ENCODE peak calls at places on chromosomes 4 and X, in four cellular contexts. E, U, W and Z are unnamed samples.

GRCh38 chr4:101076032-101076431 is 271.3 kb downstream of the PPP3CA start:
- DNase-seq in U (no peak), W (no peak), E (no peak), Z (no peak)

GRCh38 chr4:72471816-72472215 is 97.2 kb downstream of the ADAMTS3 start:
- DNase-seq in E (no peak), U (no peak), W (no peak), Z (no peak)

GRCh38 chr4:47839259-47839658 is 1.4 kb upstream of the CORIN start:
- DNase-seq in E (peak), W (no peak), U (peak), Z (no peak)

GRCh38 chr4:110165382-110166285 is 32.8 kb downstream of the ELOVL6 start:
- DNase-seq in E (peak), W (no peak), U (no peak), Z (no peak)

GRCh38 chr4:184815046-184815877 is 10.5 kb downstream of the ACSL1 start:
- DNase-seq in W (peak), E (peak), U (peak), Z (no peak)

GRCh38 chr4:7195138-7195510 is 2.8 kb downstream of the SORCS2 start:
- DNase-seq in E (no peak), W (no peak), U (no peak), Z (no peak)

GRCh38 chr4:168153596-168154440 is 61.5 kb downstream of the ANXA10 start:
- DNase-seq in W (no peak), U (peak), E (peak), Z (peak)

GRCh38 chrX:133190877-133191738 is 27.0 kb downstream of the TFDP3 start:
- DNase-seq in E (no peak), W (no peak), U (no peak), Z (no peak)

GRCh38 chr4:18664051-18664450 is 642.5 kb upstream of the LCORL start:
- DNase-seq in E (no peak), U (no peak), W (no peak), Z (no peak)

GRCh38 chr4:140653718-140654515 is 85.2 kb upstream of the UCP1 start:
- DNase-seq in W (no peak), U (no peak), E (peak), Z (no peak)

GRCh38 chr4:121198261-121198660 is 34.1 kb upstream of the TNIP3 start:
- DNase-seq in W (no peak), U (no peak), E (no peak), Z (no peak)

GRCh38 chr4:43496188-43496587 is 603.7 kb downstream of the GRXCR1 start:
- DNase-seq in U (peak), W (no peak), E (no peak), Z (no peak)

GRCh38 chr4:16750216-16750615 is 148.2 kb downstream of the LDB2 start:
- DNase-seq in U (no peak), W (no peak), E (no peak), Z (no peak)

GRCh38 chr4:15702941-15703403 is at the start of gene BST1:
- DNase-seq in W (no peak), U (peak), E (peak), Z (no peak)

DNA sequence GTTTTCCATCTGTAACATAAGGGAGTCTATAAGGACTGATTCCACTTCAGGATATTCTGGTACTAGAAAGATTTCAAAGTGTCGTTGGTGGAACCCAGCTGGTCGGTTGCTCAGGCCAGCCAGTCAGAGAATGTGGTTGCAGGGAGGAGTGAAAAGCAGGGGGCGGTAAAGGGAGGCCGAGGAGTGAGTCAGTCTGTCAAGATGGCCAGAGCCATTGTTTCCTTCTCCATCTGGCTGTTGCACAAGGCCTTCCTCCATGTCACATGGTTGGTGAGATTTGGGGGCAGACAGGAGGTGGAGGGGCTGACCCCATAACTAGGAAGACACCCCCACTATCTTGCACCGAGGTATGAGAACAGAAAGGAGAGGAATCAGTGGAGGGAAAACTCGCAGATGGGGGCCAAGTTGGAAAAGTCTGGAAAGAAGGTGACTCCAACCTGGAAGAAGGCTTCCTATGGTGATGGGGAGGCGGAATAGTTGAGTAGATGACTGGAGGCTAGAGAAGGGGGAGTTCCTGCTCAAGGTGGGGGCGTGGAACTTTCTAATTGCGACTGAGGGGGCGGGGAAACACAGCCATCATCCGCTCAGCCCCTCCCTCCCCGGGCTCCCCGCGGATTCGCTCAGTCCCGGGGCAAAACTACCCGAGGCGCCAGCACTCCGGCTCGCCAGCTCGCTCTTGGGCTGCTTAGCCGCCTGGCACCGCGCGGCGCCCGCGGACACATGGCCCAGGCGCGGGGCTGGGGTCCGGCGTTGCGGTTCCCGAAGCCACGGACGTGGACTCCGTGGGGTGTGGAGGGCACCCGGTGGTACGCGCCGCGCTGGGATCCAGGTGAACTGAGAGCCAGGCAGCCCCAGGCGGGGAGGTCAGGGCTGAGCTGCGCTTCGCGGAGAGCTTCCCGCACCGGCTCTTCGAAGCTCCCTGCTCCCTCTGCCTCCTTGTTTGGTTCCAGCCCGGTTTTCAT is 38.5 kb downstream of the STARD8 start:
- DNase-seq in W (no peak), E (peak), U (peak), Z (no peak)
- TF ChIP-seq CTCF in W (peak), E (peak), U (no peak), Z (no peak)

GRCh38 chrX:43551590-43551989 is 104.5 kb upstream of the MAOA start:
- DNase-seq in W (no peak), E (no peak), U (no peak), Z (no peak)
- H3K4me3 ChIP-seq in W (no peak), E (no peak), U (no peak), Z (no peak)

GRCh38 chrX:122739770-122740169 is 444.3 kb upstream of the GRIA3 start:
- DNase-seq in W (no peak), U (no peak), E (no peak), Z (no peak)
- TF ChIP-seq CTCF in W (peak), U (no peak), E (peak), Z (peak)

DNA sequence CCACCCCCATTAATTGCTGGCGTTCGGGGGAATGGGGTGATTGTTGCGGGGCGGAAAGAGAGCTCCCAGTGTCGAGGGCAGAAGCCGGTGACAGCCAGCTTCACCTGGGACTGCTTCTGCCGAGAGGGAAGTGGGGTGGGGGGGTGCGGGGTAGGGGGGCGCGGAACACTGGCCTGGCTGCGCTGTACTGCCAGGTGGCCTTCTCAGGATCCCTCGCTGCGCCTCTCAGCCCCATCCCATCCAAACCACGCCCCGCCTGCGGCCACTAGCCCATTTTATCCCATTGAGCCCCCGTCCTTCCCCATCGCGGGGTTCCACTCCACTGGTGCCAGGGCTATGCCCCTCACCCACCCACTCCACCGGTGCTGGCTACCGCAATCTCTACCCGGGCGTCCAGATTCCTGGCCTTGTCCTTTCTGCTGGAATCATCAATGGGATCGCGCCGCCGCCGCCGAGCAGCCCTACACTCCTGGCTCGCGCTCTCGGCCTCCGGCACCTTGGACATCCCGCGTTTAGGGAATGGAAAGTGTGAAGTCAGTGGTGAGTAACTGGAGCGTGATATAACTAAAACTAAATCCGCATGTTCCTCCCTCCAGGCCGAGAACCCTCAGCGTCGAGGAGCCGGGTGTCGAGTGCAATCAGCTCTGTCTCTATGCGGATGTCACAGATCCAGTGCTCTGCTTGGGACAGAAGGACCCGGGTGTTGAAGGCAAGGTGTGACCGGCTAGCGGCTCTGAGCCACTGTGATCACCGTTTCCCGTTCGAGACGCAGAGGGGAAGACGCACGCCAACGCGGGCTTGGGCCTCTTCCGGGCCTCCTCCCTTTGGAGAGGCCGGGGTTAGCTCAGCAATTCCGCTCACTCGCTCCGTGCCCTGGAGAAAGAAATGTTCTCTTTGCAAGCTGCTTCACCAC is 20.5 kb downstream of the NKX3-2 start:
- DNase-seq in E (no peak), U (no peak), W (no peak), Z (no peak)
- H3K4me3 ChIP-seq in E (no peak), U (no peak), W (no peak), Z (no peak)